ENCODE peak calls at places on chromosomes 16 and 17, in seven cellular contexts. O is HAP-1, Q is lower leg skin, R is heart left ventricle, N is cardiac muscle cell, G is tibial artery, B is lung. V is an unnamed sample.

GRCh38 chr17:11598274-11599221 is at the start of gene DNAH9:
- DNase-seq in Q (peak; percentile 98), R (peak; percentile 95), O (peak; percentile 81), B (peak; percentile 96), N (peak; percentile 99), G (peak; percentile 95), V (peak; percentile 75)

GRCh38 chr16:62638324-62638911 is 602.2 kb upstream of the CDH8 start:
- DNase-seq in Q (no peak), R (peak; percentile 11), B (no peak), O (no peak), N (no peak), G (no peak), V (no peak)

GRCh38 chr16:9042943-9043680 is 48.3 kb upstream of the HAPSTR1 start:
- DNase-seq in R (no peak), N (no peak), O (no peak), Q (no peak), B (no peak), G (no peak), V (no peak)

GRCh38 chr16:56538331-56538730 is 18.5 kb upstream of the BBS2 start:
- DNase-seq in R (no peak), B (no peak), N (no peak), O (no peak), G (no peak), Q (no peak), V (no peak)

GRCh38 chr17:7340179-7340578 is 3.9 kb downstream of the ACAP1 start:
- DNase-seq in B (no peak), N (no peak), O (no peak), Q (no peak), G (no peak), R (no peak), V (no peak)

GRCh38 chr17:33137411-33137810 is 145.8 kb downstream of the SPACA3 start:
- DNase-seq in R (no peak), O (no peak), G (no peak), B (no peak), N (no peak), Q (no peak), V (no peak)

GRCh38 chr17:60173304-60173807 is 23.6 kb downstream of the CA4 start:
- DNase-seq in G (no peak), Q (peak; percentile 15), B (no peak), R (no peak), O (peak; percentile 62), N (no peak), V (no peak)

GRCh38 chr16:47125757-47126156 is 18.0 kb downstream of the NETO2 start:
- DNase-seq in Q (no peak), G (no peak), R (no peak), B (no peak), O (no peak), N (no peak), V (no peak)

GRCh38 chr17:79811036-79811887 is 14.4 kb upstream of the CBX8 start:
- DNase-seq in O (peak; percentile 78), R (no peak), Q (no peak), B (no peak), N (peak; percentile 80), G (no peak), V (no peak)

GRCh38 chr16:47732122-47732805 is 271.1 kb downstream of the PHKB start:
- DNase-seq in O (no peak), R (no peak), N (no peak), B (no peak), Q (no peak), G (no peak), V (no peak)

GRCh38 chr17:38604479-38605229 is 1.1 kb downstream of the SRCIN1 start:
- DNase-seq in O (peak; percentile 66), G (no peak), Q (no peak), N (peak; percentile 58), B (no peak), R (no peak), V (no peak)

GRCh38 chr17:39209317-39210092 is 9.4 kb downstream of the RPL19 start:
- DNase-seq in Q (peak; percentile 91), G (peak; percentile 91), O (peak; percentile 45), B (peak; percentile 65), N (peak; percentile 75), R (peak; percentile 72), V (no peak)

GRCh38 chr16:84670063-84670462 is 21.8 kb downstream of the KLHL36 start:
- DNase-seq in G (no peak), N (no peak), O (no peak), B (no peak), Q (no peak), R (no peak), V (no peak)

GRCh38 chr17:606501-607243 is 108.0 kb downstream of the VPS53 start:
- DNase-seq in O (no peak), G (no peak), N (no peak), Q (no peak), R (no peak), B (no peak), V (no peak)

GRCh38 chr17:60248618-60249516 is 99.1 kb downstream of the CA4 start:
- DNase-seq in O (no peak), Q (no peak), R (no peak), G (no peak), B (no peak), N (no peak), V (no peak)

GRCh38 chr17:82536220-82537201 is 17.0 kb downstream of the FOXK2 start:
- DNase-seq in G (peak; percentile 63), Q (no peak), N (peak; percentile 47), B (peak; percentile 63), O (peak; percentile 70), R (peak; percentile 41), V (no peak)

GRCh38 chr16:22296225-22297113 is 740 bp upstream of the POLR3E start:
- DNase-seq in R (no peak), N (no peak), Q (no peak), B (no peak), O (no peak), G (no peak), V (no peak)

GRCh38 chr17:56593741-56594527 is 435 bp downstream of the NOG start:
- DNase-seq in R (peak; percentile 46), O (peak; percentile 68), N (peak; percentile 85), Q (peak; percentile 88), B (peak; percentile 63), G (peak; percentile 38), V (no peak)

GRCh38 chr16:49009204-49009603 is 272.4 kb downstream of the CBLN1 start:
- DNase-seq in N (no peak), G (no peak), R (no peak), Q (peak; percentile 12), B (no peak), O (no peak), V (no peak)

GRCh38 chr17:82204831-82205719 is 7.6 kb downstream of the CCDC57 start:
- DNase-seq in G (no peak), N (no peak), R (no peak), O (no peak), Q (no peak), B (no peak), V (no peak)

GRCh38 chr17:63247706-63248105 is 198.4 kb downstream of the CYB561 start:
- DNase-seq in O (no peak), Q (no peak), B (no peak), G (no peak), N (no peak), R (no peak), V (no peak)

GRCh38 chr17:63250830-63251229 is 195.3 kb downstream of the CYB561 start:
- DNase-seq in B (no peak), R (no peak), O (no peak), N (no peak), Q (no peak), G (no peak), V (no peak)

GRCh38 chr17:63246344-63246743 is 199.8 kb downstream of the CYB561 start:
- DNase-seq in N (no peak), B (no peak), O (no peak), R (no peak), G (no peak), Q (no peak), V (no peak)

GRCh38 chr17:63249256-63250006 is 196.7 kb downstream of the CYB561 start:
- DNase-seq in R (no peak), G (no peak), B (no peak), O (no peak), N (no peak), Q (no peak), V (no peak)
- H3K4me3 ChIP-seq in R (no peak overlapping the region), G (no peak overlapping the region), B (no peak overlapping the region), O (no peak overlapping the region), N (no peak overlapping the region), Q (no peak overlapping the region), V (no peak overlapping the region)

GRCh38 chr17:81034779-81035388 is at the start of gene BAIAP2:
- DNase-seq in O (peak; percentile 99), B (peak; percentile 96), N (peak; percentile 97), Q (peak; percentile 99), G (peak; percentile 91), R (peak; percentile 98), V (peak; percentile 64)
- H3K4me3 ChIP-seq in O (peak within 1 kb of the TSS; percentile 51), B (peak within 1 kb of the TSS; percentile 65), N (peak within 1 kb of the TSS; percentile 71), Q (peak within 1 kb of the TSS; percentile 37), G (peak within 1 kb of the TSS; percentile 62), R (peak within 1 kb of the TSS; percentile 52), V (peak within 1 kb of the TSS; percentile 85)

GRCh38 chr16:27313422-27314160 is at the start of gene IL4R:
- DNase-seq in N (peak; percentile 76), R (peak; percentile 78), Q (peak; percentile 94), B (peak; percentile 89), G (peak; percentile 76), O (peak; percentile 61), V (no peak)

GRCh38 chr16:27315333-27316037 is 1.7 kb downstream of the IL4R start:
- DNase-seq in G (peak; percentile 84), B (peak; percentile 71), Q (peak; percentile 93), N (peak; percentile 38), O (peak; percentile 18), R (peak; percentile 46), V (no peak)

GRCh38 chr16:27314161-27314723 is 468 bp downstream of the IL4R start:
- DNase-seq in O (peak; percentile 31), B (peak; percentile 51), G (peak; percentile 69), R (peak; percentile 63), Q (peak; percentile 93), N (peak; percentile 31), V (no peak)

GRCh38 chr16:27316038-27316680 is 2.4 kb downstream of the IL4R start:
- DNase-seq in Q (peak; percentile 78), R (no peak), O (no peak), B (no peak), N (no peak), G (no peak), V (no peak)

GRCh38 chr16:27314986-27315332 is 1.2 kb downstream of the IL4R start:
- DNase-seq in R (no peak), N (no peak), G (no peak), Q (peak; percentile 82), B (no peak), O (no peak), V (no peak)
- H3K4me3 ChIP-seq in R (peak overlapping the region; percentile 84), N (peak overlapping the region; percentile 86), G (peak overlapping the region; percentile 92), Q (no peak overlapping the region), B (peak overlapping the region; percentile 50), O (peak overlapping the region; percentile 2), V (no peak overlapping the region)

DNA sequence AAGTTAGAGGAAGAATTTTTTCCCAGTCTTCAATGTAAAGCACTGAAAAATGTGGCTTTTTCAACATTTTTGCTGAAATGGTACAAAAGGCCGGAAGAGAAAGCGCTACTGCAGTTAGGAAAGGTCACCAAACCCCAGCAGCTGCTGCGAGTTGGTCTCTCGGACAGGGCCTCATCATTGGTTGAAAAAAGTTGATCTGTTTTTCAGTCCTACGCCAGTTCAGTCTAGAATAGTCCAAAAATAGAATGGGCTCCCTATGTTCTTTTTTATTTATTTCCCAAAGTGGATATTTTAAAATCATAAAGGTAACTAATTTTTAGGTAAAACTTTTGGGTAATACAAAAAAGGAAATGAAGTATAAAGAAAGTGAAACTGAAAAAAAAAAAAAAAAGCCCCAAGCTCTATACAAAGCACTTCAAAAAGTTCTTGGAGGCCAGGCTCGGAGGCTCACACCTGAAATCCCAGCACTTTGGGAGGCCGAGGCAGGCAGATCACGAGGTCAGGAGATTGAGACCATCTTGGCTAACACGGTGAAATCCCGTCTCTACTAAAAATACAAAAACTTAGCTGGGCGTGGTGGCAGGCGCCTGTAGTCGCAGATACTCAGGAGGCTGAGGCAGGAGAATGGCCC is 17.4 kb downstream of the ADAP2 start:
- DNase-seq in R (no peak), N (no peak), G (no peak), B (no peak), O (no peak), Q (no peak), V (no peak)
- H3K4me3 ChIP-seq in R (no peak overlapping the region), N (no peak overlapping the region), G (no peak overlapping the region), B (no peak overlapping the region), O (no peak overlapping the region), Q (no peak overlapping the region), V (no peak overlapping the region)